ENCODE peak calls at places on chromosomes 1 and 21, in four cellular contexts. One of them, this sample, is unnamed.

GRCh38 chr1:64490204-64490818 is 20.4 kb downstream of the CACHD1 start:
- DNase-seq in ureter: no peak
- DNase-seq in neural crest cell: no peak
- DNase-seq in ELR: no peak
- DNase-seq in this sample: no peak

GRCh38 chr1:40625076-40625475 is 40.4 kb downstream of the RIMS3 start:
- DNase-seq in ureter: no peak
- DNase-seq in neural crest cell: no peak
- DNase-seq in ELR: peak; percentile 44
- DNase-seq in this sample: peak; percentile 41

GRCh38 chr1:198845851-198846250 is 207.0 kb downstream of the PTPRC start:
- DNase-seq in ureter: no peak
- DNase-seq in neural crest cell: no peak
- DNase-seq in ELR: peak; percentile 58
- DNase-seq in this sample: no peak

GRCh38 chr1:235566092-235566491 is 61.8 kb upstream of the B3GALNT2 start:
- DNase-seq in ureter: no peak
- DNase-seq in neural crest cell: no peak
- DNase-seq in ELR: no peak
- DNase-seq in this sample: no peak

GRCh38 chr1:155006601-155007101 is 4.0 kb downstream of the ZBTB7B start:
- DNase-seq in ureter: no peak
- DNase-seq in neural crest cell: no peak
- DNase-seq in ELR: peak; percentile 63
- DNase-seq in this sample: no peak

GRCh38 chr1:61337471-61337870 is 255.1 kb downstream of the NFIA start:
- DNase-seq in ureter: no peak
- DNase-seq in neural crest cell: no peak
- DNase-seq in ELR: no peak
- DNase-seq in this sample: no peak

GRCh38 chr1:192810253-192810880 is 1.5 kb downstream of the RGS2 start:
- DNase-seq in ureter: no peak
- DNase-seq in neural crest cell: no peak
- DNase-seq in ELR: no peak
- DNase-seq in this sample: no peak

GRCh38 chr1:224503161-224504118 is 68.8 kb upstream of the WDR26 start:
- DNase-seq in ureter: peak; percentile 93
- DNase-seq in neural crest cell: peak; percentile 40
- DNase-seq in ELR: peak; percentile 64
- DNase-seq in this sample: peak; percentile 79

GRCh38 chr1:228405200-228405978 is 1.2 kb downstream of the TRIM11 start:
- DNase-seq in ureter: no peak
- DNase-seq in neural crest cell: no peak
- DNase-seq in ELR: peak; percentile 13
- DNase-seq in this sample: no peak

GRCh38 chr21:34950980-34951379 is 98.1 kb downstream of the RUNX1 start:
- DNase-seq in ureter: no peak
- DNase-seq in neural crest cell: no peak
- DNase-seq in ELR: no peak
- DNase-seq in this sample: no peak

GRCh38 chr1:100543640-100544039 is 5.7 kb downstream of the GPR88 start:
- DNase-seq in ureter: no peak
- DNase-seq in neural crest cell: no peak
- DNase-seq in ELR: peak; percentile 35
- DNase-seq in this sample: no peak

GRCh38 chr1:36466370-36467026 is 2.3 kb upstream of the MRPS15 start:
- DNase-seq in ureter: no peak
- DNase-seq in neural crest cell: no peak
- DNase-seq in ELR: no peak
- DNase-seq in this sample: no peak

GRCh38 chr1:113109908-113110554 is 37.0 kb downstream of the LRIG2 start:
- DNase-seq in ureter: no peak
- DNase-seq in neural crest cell: no peak
- DNase-seq in ELR: peak; percentile 95
- DNase-seq in this sample: no peak

GRCh38 chr1:174276087-174276486 is 116.8 kb downstream of the RABGAP1L start:
- DNase-seq in ureter: no peak
- DNase-seq in neural crest cell: no peak
- DNase-seq in ELR: no peak
- DNase-seq in this sample: no peak

GRCh38 chr1:21937034-21937371 is at the start of gene HSPG2:
- DNase-seq in ureter: no peak
- DNase-seq in neural crest cell: no peak
- DNase-seq in ELR: no peak
- DNase-seq in this sample: no peak

GRCh38 chr1:15618685-15619525 is 1.6 kb downstream of the DDI2 start:
- DNase-seq in ureter: no peak
- DNase-seq in neural crest cell: no peak
- DNase-seq in ELR: peak; percentile 53
- DNase-seq in this sample: no peak

GRCh38 chr1:185934476-185935189 is 200.4 kb downstream of the HMCN1 start:
- DNase-seq in ureter: no peak
- DNase-seq in neural crest cell: no peak
- DNase-seq in ELR: peak; percentile 14
- DNase-seq in this sample: no peak

GRCh38 chr1:153550398-153550758 is 1.3 kb upstream of the S100A3 start:
- DNase-seq in ureter: no peak
- DNase-seq in neural crest cell: no peak
- DNase-seq in ELR: no peak
- DNase-seq in this sample: no peak

GRCh38 chr1:33548319-33548718 is 75.9 kb downstream of the ZSCAN20 start:
- DNase-seq in ureter: no peak
- DNase-seq in neural crest cell: no peak
- DNase-seq in ELR: no peak
- DNase-seq in this sample: no peak

GRCh38 chr1:39491146-39491921 is at the start of gene BMP8A:
- DNase-seq in ureter: no peak
- DNase-seq in neural crest cell: peak; percentile 37
- DNase-seq in ELR: peak; percentile 51
- DNase-seq in this sample: peak; percentile 93

GRCh38 chr1:165408518-165408917 is 36.4 kb downstream of the RXRG start:
- DNase-seq in ureter: no peak
- DNase-seq in neural crest cell: peak; percentile 21
- DNase-seq in ELR: peak; percentile 74
- DNase-seq in this sample: peak; percentile 71

GRCh38 chr1:76939107-76939816 is 72.0 kb downstream of the ST6GALNAC5 start:
- DNase-seq in ureter: no peak
- DNase-seq in neural crest cell: no peak
- DNase-seq in ELR: peak; percentile 73
- DNase-seq in this sample: no peak